ENCODE peak calls at places on chromosomes 13 and 19, in ten cellular contexts. One of them, this sample, is unnamed. For H3K9me3, the result is how much of the 10 kb centered on the place peaks cover.

GRCh38 chr19:20964798-20965197 is 41.7 kb downstream of the ZNF85 start:
- DNase-seq in heart left ventricle: no peak
- DNase-seq in heart right ventricle: no peak
- DNase-seq in ovary: no peak
- DNase-seq in uterus: no peak
- DNase-seq in DND-41: peak
- DNase-seq in IMR-90: no peak
- DNase-seq in CD4-positive, CD25-positive, alpha-beta regulatory T cell: no peak
- DNase-seq in right cardiac atrium: no peak
- DNase-seq in WERI-Rb-1: peak
- DNase-seq in this sample: no peak

GRCh38 chr19:532578-533484 is 1.3 kb downstream of the CDC34 start:
- DNase-seq in heart left ventricle: peak
- DNase-seq in heart right ventricle: peak
- DNase-seq in ovary: peak
- DNase-seq in uterus: peak
- DNase-seq in DND-41: peak
- DNase-seq in IMR-90: peak
- DNase-seq in CD4-positive, CD25-positive, alpha-beta regulatory T cell: peak
- DNase-seq in right cardiac atrium: peak
- DNase-seq in WERI-Rb-1: peak
- DNase-seq in this sample: no peak

GRCh38 chr13:48975101-48975925 is at the start of gene FNDC3A:
- DNase-seq in heart left ventricle: peak
- DNase-seq in heart right ventricle: peak
- DNase-seq in ovary: peak
- DNase-seq in uterus: peak
- DNase-seq in DND-41: peak
- DNase-seq in IMR-90: peak
- DNase-seq in CD4-positive, CD25-positive, alpha-beta regulatory T cell: no peak
- DNase-seq in right cardiac atrium: peak
- DNase-seq in WERI-Rb-1: peak
- DNase-seq in this sample: peak

GRCh38 chr13:99312493-99312883 is 5.3 kb upstream of the GPR183 start:
- DNase-seq in heart left ventricle: peak
- DNase-seq in heart right ventricle: peak
- DNase-seq in ovary: peak
- DNase-seq in uterus: peak
- DNase-seq in DND-41: no peak
- DNase-seq in IMR-90: peak
- DNase-seq in CD4-positive, CD25-positive, alpha-beta regulatory T cell: no peak
- DNase-seq in right cardiac atrium: peak
- DNase-seq in WERI-Rb-1: no peak
- DNase-seq in this sample: no peak

GRCh38 chr13:111927181-111927540 is 139.8 kb upstream of the SOX1 start:
- DNase-seq in heart left ventricle: no peak
- DNase-seq in heart right ventricle: no peak
- DNase-seq in ovary: no peak
- DNase-seq in uterus: no peak
- DNase-seq in DND-41: no peak
- DNase-seq in IMR-90: no peak
- DNase-seq in CD4-positive, CD25-positive, alpha-beta regulatory T cell: no peak
- DNase-seq in right cardiac atrium: no peak
- DNase-seq in WERI-Rb-1: no peak
- DNase-seq in this sample: no peak

GRCh38 chr19:45908956-45909355 is 5.6 kb downstream of the NANOS2 start:
- DNase-seq in heart left ventricle: no peak
- DNase-seq in heart right ventricle: no peak
- DNase-seq in ovary: no peak
- DNase-seq in uterus: no peak
- DNase-seq in DND-41: no peak
- DNase-seq in IMR-90: peak
- DNase-seq in CD4-positive, CD25-positive, alpha-beta regulatory T cell: no peak
- DNase-seq in right cardiac atrium: peak
- DNase-seq in WERI-Rb-1: no peak
- DNase-seq in this sample: no peak

GRCh38 chr13:44197791-44198770 is 175.5 kb upstream of the SERP2 start:
- DNase-seq in heart left ventricle: no peak
- DNase-seq in heart right ventricle: no peak
- DNase-seq in ovary: no peak
- DNase-seq in uterus: no peak
- DNase-seq in DND-41: no peak
- DNase-seq in IMR-90: peak
- DNase-seq in CD4-positive, CD25-positive, alpha-beta regulatory T cell: no peak
- DNase-seq in right cardiac atrium: peak
- DNase-seq in WERI-Rb-1: no peak
- DNase-seq in this sample: no peak

GRCh38 chr19:55674459-55674840 is 576 bp upstream of the EPN1 start:
- DNase-seq in heart left ventricle: no peak
- DNase-seq in heart right ventricle: no peak
- DNase-seq in ovary: no peak
- DNase-seq in uterus: no peak
- DNase-seq in DND-41: no peak
- DNase-seq in IMR-90: no peak
- DNase-seq in CD4-positive, CD25-positive, alpha-beta regulatory T cell: no peak
- DNase-seq in right cardiac atrium: no peak
- DNase-seq in WERI-Rb-1: no peak
- DNase-seq in this sample: no peak

GRCh38 chr13:77749481-77749880 is 52.0 kb downstream of the SLAIN1 start:
- DNase-seq in heart left ventricle: no peak
- DNase-seq in heart right ventricle: no peak
- DNase-seq in ovary: no peak
- DNase-seq in uterus: no peak
- DNase-seq in DND-41: no peak
- DNase-seq in IMR-90: no peak
- DNase-seq in CD4-positive, CD25-positive, alpha-beta regulatory T cell: no peak
- DNase-seq in right cardiac atrium: no peak
- DNase-seq in WERI-Rb-1: no peak
- DNase-seq in this sample: no peak

GRCh38 chr19:43908659-43909058 is 26.4 kb downstream of the ZNF45 start:
- DNase-seq in heart left ventricle: no peak
- DNase-seq in heart right ventricle: no peak
- DNase-seq in ovary: no peak
- DNase-seq in uterus: no peak
- DNase-seq in DND-41: no peak
- DNase-seq in IMR-90: no peak
- DNase-seq in CD4-positive, CD25-positive, alpha-beta regulatory T cell: no peak
- DNase-seq in right cardiac atrium: no peak
- DNase-seq in WERI-Rb-1: no peak
- DNase-seq in this sample: no peak

GRCh38 chr19:43910884-43911283 is 24.2 kb downstream of the ZNF45 start:
- DNase-seq in heart left ventricle: no peak
- DNase-seq in heart right ventricle: no peak
- DNase-seq in ovary: no peak
- DNase-seq in uterus: no peak
- DNase-seq in DND-41: no peak
- DNase-seq in IMR-90: no peak
- DNase-seq in CD4-positive, CD25-positive, alpha-beta regulatory T cell: no peak
- DNase-seq in right cardiac atrium: no peak
- DNase-seq in WERI-Rb-1: no peak
- DNase-seq in this sample: no peak

GRCh38 chr19:43914051-43914450 is 21.0 kb downstream of the ZNF45 start:
- DNase-seq in heart left ventricle: no peak
- DNase-seq in heart right ventricle: no peak
- DNase-seq in ovary: no peak
- DNase-seq in uterus: no peak
- DNase-seq in DND-41: no peak
- DNase-seq in IMR-90: no peak
- DNase-seq in CD4-positive, CD25-positive, alpha-beta regulatory T cell: no peak
- DNase-seq in right cardiac atrium: no peak
- DNase-seq in WERI-Rb-1: no peak
- DNase-seq in this sample: no peak

DNA sequence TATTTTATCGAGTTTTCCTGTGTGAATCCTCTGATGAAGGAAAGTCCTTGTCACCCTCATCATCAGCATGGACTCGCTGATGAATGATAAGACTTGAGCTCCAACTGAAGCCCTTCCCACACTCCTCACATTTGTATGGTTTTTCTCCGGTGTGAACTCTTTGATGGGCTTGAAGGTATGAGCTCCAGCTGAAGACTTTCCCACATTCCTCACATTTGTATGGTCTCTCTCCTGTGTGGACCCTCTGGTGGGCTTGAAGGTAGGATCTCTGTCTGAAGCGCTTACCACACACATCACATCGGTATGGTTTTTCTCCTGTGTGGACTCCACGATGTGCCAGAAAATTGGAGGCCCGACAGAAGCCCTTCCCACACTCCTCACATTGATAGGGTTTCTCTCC is 21.7 kb downstream of the ZNF45 start:
- DNase-seq in heart left ventricle: no peak
- DNase-seq in heart right ventricle: no peak
- DNase-seq in ovary: no peak
- DNase-seq in uterus: no peak
- DNase-seq in DND-41: no peak
- DNase-seq in IMR-90: no peak
- DNase-seq in CD4-positive, CD25-positive, alpha-beta regulatory T cell: no peak
- DNase-seq in right cardiac atrium: no peak
- DNase-seq in WERI-Rb-1: no peak
- DNase-seq in this sample: no peak
- H3K9me3 ChIP-seq in heart left ventricle: half or more
- H3K9me3 ChIP-seq in heart right ventricle: under half
- H3K9me3 ChIP-seq in ovary: half or more
- H3K9me3 ChIP-seq in uterus: under half
- H3K9me3 ChIP-seq in DND-41: under half
- H3K9me3 ChIP-seq in IMR-90: under half
- H3K9me3 ChIP-seq in CD4-positive, CD25-positive, alpha-beta regulatory T cell: half or more
- H3K9me3 ChIP-seq in right cardiac atrium: under half
- H3K9me3 ChIP-seq in WERI-Rb-1: under half
- H3K9me3 ChIP-seq in this sample: under half

DNA sequence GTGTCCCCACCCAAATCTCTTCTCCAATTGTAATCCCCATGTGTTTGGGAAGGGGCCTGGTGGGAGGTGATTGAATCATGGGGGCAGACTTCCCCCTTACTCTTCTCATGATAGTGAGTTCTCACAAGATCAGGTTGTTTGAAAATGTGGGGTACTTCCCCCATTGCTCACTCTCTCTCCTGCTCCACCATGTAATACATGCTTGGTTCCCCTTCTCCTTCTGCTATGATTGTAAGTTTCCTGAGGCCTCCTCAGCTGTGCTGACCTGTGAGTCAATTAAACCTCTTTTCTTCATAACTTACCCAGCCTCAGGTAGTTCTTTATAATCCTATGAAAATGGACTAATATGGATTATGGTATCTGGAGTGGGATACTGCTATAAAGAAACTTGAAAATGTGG is 24.1 kb downstream of the ING1 start:
- DNase-seq in heart left ventricle: no peak
- DNase-seq in heart right ventricle: no peak
- DNase-seq in ovary: no peak
- DNase-seq in uterus: no peak
- DNase-seq in DND-41: no peak
- DNase-seq in IMR-90: no peak
- DNase-seq in CD4-positive, CD25-positive, alpha-beta regulatory T cell: no peak
- DNase-seq in right cardiac atrium: no peak
- DNase-seq in WERI-Rb-1: no peak
- DNase-seq in this sample: no peak
- H3K9me3 ChIP-seq in heart left ventricle: under half
- H3K9me3 ChIP-seq in heart right ventricle: under half
- H3K9me3 ChIP-seq in ovary: under half
- H3K9me3 ChIP-seq in uterus: under half
- H3K9me3 ChIP-seq in DND-41: under half
- H3K9me3 ChIP-seq in IMR-90: under half
- H3K9me3 ChIP-seq in CD4-positive, CD25-positive, alpha-beta regulatory T cell: under half
- H3K9me3 ChIP-seq in right cardiac atrium: under half
- H3K9me3 ChIP-seq in WERI-Rb-1: under half
- H3K9me3 ChIP-seq in this sample: under half

DNA sequence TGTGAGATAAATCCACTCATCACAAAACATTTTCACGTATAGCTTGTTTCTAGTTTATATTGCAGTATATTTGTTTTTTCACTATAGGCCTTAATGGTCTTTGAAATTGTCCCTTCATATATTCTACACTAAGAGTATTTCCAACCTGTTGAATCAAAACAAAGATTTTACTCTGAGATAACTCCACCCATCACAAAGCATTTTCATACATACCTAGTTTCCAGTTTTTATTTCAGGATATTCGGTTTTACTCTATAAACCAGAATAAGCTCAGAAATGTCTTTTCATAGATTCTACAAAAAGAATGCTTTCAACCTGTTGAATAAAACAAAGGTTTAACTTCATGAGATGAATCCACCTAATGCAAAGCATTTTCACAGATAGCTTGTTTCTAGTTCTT is 1528.7 kb downstream of the UQCRFS1 start:
- DNase-seq in heart left ventricle: no peak
- DNase-seq in heart right ventricle: no peak
- DNase-seq in ovary: no peak
- DNase-seq in uterus: no peak
- DNase-seq in DND-41: no peak
- DNase-seq in IMR-90: no peak
- DNase-seq in CD4-positive, CD25-positive, alpha-beta regulatory T cell: no peak
- DNase-seq in right cardiac atrium: no peak
- DNase-seq in WERI-Rb-1: no peak
- DNase-seq in this sample: no peak
- H3K9me3 ChIP-seq in heart left ventricle: under half
- H3K9me3 ChIP-seq in heart right ventricle: under half
- H3K9me3 ChIP-seq in ovary: under half
- H3K9me3 ChIP-seq in uterus: under half
- H3K9me3 ChIP-seq in DND-41: under half
- H3K9me3 ChIP-seq in IMR-90: under half
- H3K9me3 ChIP-seq in CD4-positive, CD25-positive, alpha-beta regulatory T cell: under half
- H3K9me3 ChIP-seq in right cardiac atrium: under half
- H3K9me3 ChIP-seq in WERI-Rb-1: under half
- H3K9me3 ChIP-seq in this sample: under half

GRCh38 chr13:32594339-32594738 is 8.1 kb downstream of the PDS5B start:
- DNase-seq in heart left ventricle: no peak
- DNase-seq in heart right ventricle: no peak
- DNase-seq in ovary: no peak
- DNase-seq in uterus: no peak
- DNase-seq in DND-41: no peak
- DNase-seq in IMR-90: peak
- DNase-seq in CD4-positive, CD25-positive, alpha-beta regulatory T cell: no peak
- DNase-seq in right cardiac atrium: no peak
- DNase-seq in WERI-Rb-1: no peak
- DNase-seq in this sample: no peak

GRCh38 chr13:32600891-32601290 is 14.6 kb downstream of the PDS5B start:
- DNase-seq in heart left ventricle: no peak
- DNase-seq in heart right ventricle: no peak
- DNase-seq in ovary: no peak
- DNase-seq in uterus: no peak
- DNase-seq in DND-41: no peak
- DNase-seq in IMR-90: no peak
- DNase-seq in CD4-positive, CD25-positive, alpha-beta regulatory T cell: no peak
- DNase-seq in right cardiac atrium: no peak
- DNase-seq in WERI-Rb-1: no peak
- DNase-seq in this sample: no peak

GRCh38 chr13:32592082-32592481 is 5.8 kb downstream of the PDS5B start:
- DNase-seq in heart left ventricle: no peak
- DNase-seq in heart right ventricle: no peak
- DNase-seq in ovary: no peak
- DNase-seq in uterus: no peak
- DNase-seq in DND-41: no peak
- DNase-seq in IMR-90: no peak
- DNase-seq in CD4-positive, CD25-positive, alpha-beta regulatory T cell: no peak
- DNase-seq in right cardiac atrium: no peak
- DNase-seq in WERI-Rb-1: no peak
- DNase-seq in this sample: no peak

DNA sequence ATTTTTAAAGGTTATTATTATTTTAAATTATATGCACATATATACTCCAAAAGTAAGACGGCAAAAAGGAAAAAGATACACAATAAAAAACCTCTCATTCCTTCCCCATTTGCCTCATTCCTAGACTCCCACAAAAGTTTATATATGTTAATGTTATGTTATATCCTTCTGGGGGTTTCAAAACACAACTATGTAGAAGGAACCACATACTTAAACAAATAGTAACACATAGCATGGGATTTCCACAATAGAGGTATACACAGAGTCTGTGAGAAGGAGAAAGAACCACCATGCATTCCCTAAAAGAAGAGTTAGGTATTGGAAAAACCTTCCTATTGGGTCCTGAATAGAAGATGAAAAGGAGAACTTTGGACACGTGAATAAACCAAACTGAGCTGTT is 9.1 kb downstream of the PDS5B start:
- DNase-seq in heart left ventricle: no peak
- DNase-seq in heart right ventricle: no peak
- DNase-seq in ovary: no peak
- DNase-seq in uterus: no peak
- DNase-seq in DND-41: no peak
- DNase-seq in IMR-90: peak
- DNase-seq in CD4-positive, CD25-positive, alpha-beta regulatory T cell: no peak
- DNase-seq in right cardiac atrium: no peak
- DNase-seq in WERI-Rb-1: no peak
- DNase-seq in this sample: no peak
- H3K9me3 ChIP-seq in heart left ventricle: under half
- H3K9me3 ChIP-seq in heart right ventricle: under half
- H3K9me3 ChIP-seq in ovary: under half
- H3K9me3 ChIP-seq in uterus: under half
- H3K9me3 ChIP-seq in DND-41: under half
- H3K9me3 ChIP-seq in IMR-90: under half
- H3K9me3 ChIP-seq in CD4-positive, CD25-positive, alpha-beta regulatory T cell: under half
- H3K9me3 ChIP-seq in right cardiac atrium: under half
- H3K9me3 ChIP-seq in WERI-Rb-1: under half
- H3K9me3 ChIP-seq in this sample: under half

This sample was measured in T-helper 17 cell.